ENCODE peak calls at places on chromosome 4, in ten cellular contexts. J is NCI-H1092; P is activated CD4-positive, alpha-beta T cell treated with anti-CD3 and anti-CD28 coated beads, Interleukin-2, amount 50 U/mL, for 1 hour; R is NCI-H1436; A is NCI-H69; D is NCI-H187 treated with DMSO at 0.1 percent for 48 hours; X is CD14-positive monocyte; O is ureter; Z is ecto neural progenitor cell; W is epithelial cell of esophagus. L is an unnamed sample.

GRCh38 chr4:171812377-171813194 is 618 bp upstream of the GALNTL6 start:
- DNase-seq in X (no peak), A (peak; percentile 18), W (no peak), D (no peak), O (no peak), Z (no peak), P (no peak), J (no peak), R (no peak), L (no peak)

GRCh38 chr4:162839814-162840213 is 326.9 kb downstream of the NAF1 start:
- DNase-seq in R (no peak), W (no peak), D (no peak), A (no peak), Z (no peak), P (no peak), J (no peak), X (no peak), O (no peak), L (no peak)

GRCh38 chr4:158291334-158292055 is 81.2 kb downstream of the TMEM144 start:
- DNase-seq in W (no peak), J (no peak), D (no peak), X (no peak), O (no peak), A (no peak), P (no peak), Z (no peak), R (no peak), L (no peak)

GRCh38 chr4:46329118-46329976 is 60.6 kb downstream of the GABRA2 start:
- DNase-seq in R (no peak), W (peak; percentile 30), O (no peak), D (no peak), X (no peak), Z (peak; percentile 50), J (no peak), A (peak; percentile 0), P (no peak), L (peak; percentile 18)

GRCh38 chr4:147182041-147182440 is 236.4 kb upstream of the TTC29 start:
- DNase-seq in A (no peak), R (no peak), W (no peak), O (no peak), P (no peak), X (no peak), D (no peak), J (no peak), Z (no peak), L (no peak)

GRCh38 chr4:179605196-179605595 is 2163.0 kb upstream of the AGA start:
- DNase-seq in D (no peak), R (no peak), P (no peak), A (no peak), W (peak; percentile 52), O (no peak), J (no peak), X (no peak), Z (no peak), L (no peak)

GRCh38 chr4:47686294-47686872 is 151.5 kb downstream of the CORIN start:
- DNase-seq in W (peak; percentile 68), A (peak; percentile 20), D (no peak), J (no peak), Z (peak; percentile 74), X (peak; percentile 61), R (no peak), O (no peak), P (peak; percentile 56), L (no peak)

GRCh38 chr4:38872620-38873019 is 5.0 kb downstream of the FAM114A1 start:
- DNase-seq in A (no peak), O (no peak), P (no peak), J (no peak), R (no peak), D (no peak), W (peak; percentile 65), Z (no peak), X (no peak), L (no peak)

GRCh38 chr4:142236268-142236667 is 599.9 kb downstream of the IL15 start:
- DNase-seq in W (peak; percentile 80), D (no peak), Z (no peak), A (no peak), O (no peak), X (no peak), P (no peak), J (no peak), R (no peak), L (no peak)

GRCh38 chr4:11427201-11427996 is 1.3 kb downstream of the HS3ST1 start:
- DNase-seq in R (no peak), D (no peak), P (no peak), A (peak; percentile 42), Z (peak; percentile 58), J (no peak), X (no peak), O (no peak), W (no peak), L (no peak)

GRCh38 chr4:30714408-30715031 is 5.6 kb upstream of the PCDH7 start:
- DNase-seq in Z (peak; percentile 53), R (no peak), W (peak; percentile 73), X (no peak), A (peak; percentile 50), O (peak; percentile 48), D (no peak), J (peak; percentile 5), P (no peak), L (peak; percentile 14)

GRCh38 chr4:2754848-2755820 is 1.0 kb downstream of the TNIP2 start:
- DNase-seq in P (no peak), W (no peak), J (no peak), Z (no peak), X (no peak), R (no peak), A (peak; percentile 5), O (no peak), D (no peak), L (no peak)

GRCh38 chr4:8523175-8523574 is 57.0 kb upstream of the GPR78 start:
- DNase-seq in A (no peak), Z (no peak), X (no peak), J (no peak), O (no peak), W (no peak), D (no peak), P (no peak), R (no peak), L (no peak)

GRCh38 chr4:109803924-109804571 is 2.2 kb upstream of the CFI start:
- DNase-seq in J (peak; percentile 12), A (peak; percentile 59), P (no peak), R (peak; percentile 45), D (no peak), O (no peak), X (no peak), Z (no peak), W (peak; percentile 62), L (no peak)

GRCh38 chr4:4948370-4948769 is 70.9 kb downstream of the CYTL1 start:
- DNase-seq in O (no peak), J (no peak), P (no peak), A (no peak), R (no peak), W (no peak), D (no peak), Z (no peak), X (no peak), L (no peak)

L was measured in NCI-H1105.